ENCODE peak calls at places on chromosome 12, in four cellular contexts. One of them, this sample, is unnamed.
A peak's percentile ranks its signal among the peaks of the same experiment; 100 is the strongest.

GRCh38 chr12:118357327-118358007 is 15.2 kb downstream of the TAOK3 start:
- DNase-seq in fibroblast of lung: peak; percentile 36
- DNase-seq in mesothelial cell of epicardium: no peak
- DNase-seq in cardiac fibroblast: peak; percentile 91
- DNase-seq in this sample: no peak

GRCh38 chr12:31491819-31492598 is 98.9 kb downstream of the DENND5B start:
- DNase-seq in fibroblast of lung: peak; percentile 94
- DNase-seq in mesothelial cell of epicardium: no peak
- DNase-seq in cardiac fibroblast: peak; percentile 88
- DNase-seq in this sample: no peak

GRCh38 chr12:41663487-41664258 is 475.6 kb downstream of the PDZRN4 start:
- DNase-seq in fibroblast of lung: peak; percentile 38
- DNase-seq in mesothelial cell of epicardium: no peak
- DNase-seq in cardiac fibroblast: peak; percentile 6
- DNase-seq in this sample: peak; percentile 9

GRCh38 chr12:69648476-69648875 is 37.8 kb upstream of the LRRC10 start:
- DNase-seq in fibroblast of lung: peak; percentile 97
- DNase-seq in mesothelial cell of epicardium: no peak
- DNase-seq in cardiac fibroblast: peak; percentile 95
- DNase-seq in this sample: no peak

GRCh38 chr12:1936406-1937320 is 18.2 kb upstream of the CACNA2D4 start:
- DNase-seq in fibroblast of lung: peak; percentile 87
- DNase-seq in mesothelial cell of epicardium: no peak
- DNase-seq in cardiac fibroblast: peak; percentile 50
- DNase-seq in this sample: no peak

GRCh38 chr12:27838543-27838942 is 58.5 kb upstream of the MANSC4 start:
- DNase-seq in fibroblast of lung: no peak
- DNase-seq in mesothelial cell of epicardium: no peak
- DNase-seq in cardiac fibroblast: no peak
- DNase-seq in this sample: no peak

GRCh38 chr12:3487027-3487426 is 4.0 kb upstream of the PRMT8 start:
- DNase-seq in fibroblast of lung: no peak
- DNase-seq in mesothelial cell of epicardium: no peak
- DNase-seq in cardiac fibroblast: no peak
- DNase-seq in this sample: no peak

GRCh38 chr12:54925319-54925718 is 59.2 kb downstream of the TESPA1 start:
- DNase-seq in fibroblast of lung: no peak
- DNase-seq in mesothelial cell of epicardium: no peak
- DNase-seq in cardiac fibroblast: no peak
- DNase-seq in this sample: no peak

GRCh38 chr12:131222271-131223139 is 268.8 kb downstream of the ADGRD1 start:
- DNase-seq in fibroblast of lung: no peak
- DNase-seq in mesothelial cell of epicardium: no peak
- DNase-seq in cardiac fibroblast: no peak
- DNase-seq in this sample: no peak

DNA sequence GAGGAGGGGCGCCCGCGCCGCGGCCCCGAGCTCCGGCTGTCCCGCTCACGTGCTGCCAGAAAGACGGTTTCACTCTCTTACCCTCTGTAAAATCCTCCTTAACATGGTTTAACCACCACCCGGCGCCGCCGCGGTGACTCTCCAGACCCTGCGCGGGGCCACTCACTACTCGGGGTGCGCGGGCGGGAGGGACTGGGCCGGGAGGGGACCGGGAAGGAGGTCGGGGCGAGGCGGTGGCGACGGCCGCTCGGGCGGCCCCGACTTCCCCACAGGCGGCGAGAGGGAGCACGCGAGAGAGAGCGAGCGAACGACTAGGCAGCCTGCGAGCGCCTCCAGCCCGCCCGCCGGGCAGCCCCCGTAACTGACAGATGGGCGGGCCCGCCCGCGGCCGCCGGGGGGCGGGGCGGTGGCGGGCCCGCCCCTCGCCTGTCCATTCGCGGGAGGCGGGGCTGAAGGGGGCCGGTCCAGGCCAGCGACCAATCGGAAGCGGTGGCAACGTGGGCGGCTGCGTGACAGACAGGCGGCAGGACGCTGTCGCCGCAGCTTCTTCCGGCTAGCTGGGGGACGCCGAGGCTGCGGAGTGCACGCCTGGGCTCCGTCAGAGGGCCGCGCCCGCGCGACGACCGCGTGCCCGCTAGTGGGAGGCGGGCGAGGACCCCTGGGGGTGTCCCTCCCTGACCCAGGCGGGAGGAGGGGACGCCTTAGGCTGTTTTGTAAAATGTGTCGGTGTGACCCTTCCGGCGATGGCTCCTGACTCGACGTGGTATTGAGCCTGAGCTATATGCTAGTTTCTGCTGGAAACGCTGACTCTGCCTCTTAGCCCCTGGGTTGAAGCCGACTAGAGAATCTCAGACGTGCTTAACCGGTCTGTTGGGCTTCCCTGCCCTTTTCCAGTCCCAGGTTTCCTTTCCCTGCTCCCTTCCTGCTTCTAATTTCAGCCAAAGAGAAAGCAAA is at the start of gene EEA1:
- DNase-seq in fibroblast of lung: peak; percentile 94
- DNase-seq in mesothelial cell of epicardium: peak; percentile 94
- DNase-seq in cardiac fibroblast: peak; percentile 95
- DNase-seq in this sample: peak; percentile 96
- TF ChIP-seq CTCF in fibroblast of lung: no peak
- TF ChIP-seq CTCF in mesothelial cell of epicardium: no peak
- TF ChIP-seq CTCF in cardiac fibroblast: no peak
- TF ChIP-seq CTCF in this sample: peak; percentile 17

DNA sequence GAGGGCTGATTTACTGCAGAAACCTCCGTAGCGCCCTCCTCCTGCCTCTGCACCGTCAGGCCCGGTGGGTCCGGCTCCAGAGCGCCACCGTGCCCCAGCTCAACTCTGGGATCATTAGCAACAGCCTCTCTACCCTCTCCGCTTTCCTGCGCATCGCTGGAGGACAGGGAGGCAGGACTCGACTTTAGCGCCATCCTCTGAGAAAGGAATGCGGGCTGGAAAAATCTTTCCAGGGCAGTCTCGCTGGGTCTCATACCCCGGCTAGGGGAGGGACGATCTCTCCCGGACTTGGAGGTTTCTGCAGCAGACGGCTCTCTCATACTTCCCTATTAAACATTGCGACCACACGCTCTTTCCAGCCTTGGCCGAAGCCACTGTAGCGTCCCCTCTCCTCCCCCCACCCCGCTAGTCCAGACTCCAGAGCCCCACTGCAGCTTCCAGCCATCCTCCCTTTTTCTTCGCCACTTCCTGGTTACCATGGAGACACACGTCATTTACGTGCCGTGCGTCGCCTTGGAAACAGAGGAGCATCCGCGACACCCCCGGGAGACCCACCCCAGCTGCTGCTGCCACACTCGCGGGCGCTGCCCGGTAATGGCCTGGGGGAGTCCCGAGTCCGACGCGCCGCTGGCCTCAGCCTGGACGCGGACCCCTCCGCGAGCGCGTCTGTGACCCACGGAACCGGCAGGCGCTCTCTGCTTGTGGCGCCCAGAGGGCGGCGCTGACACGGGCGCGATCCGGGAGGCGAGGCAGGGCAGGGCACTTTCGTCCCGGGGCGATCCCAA is at the start of gene CCDC184:
- DNase-seq in fibroblast of lung: peak; percentile 77
- DNase-seq in mesothelial cell of epicardium: peak; percentile 49
- DNase-seq in cardiac fibroblast: peak; percentile 83
- DNase-seq in this sample: peak; percentile 58
- TF ChIP-seq CTCF in fibroblast of lung: peak; percentile 24
- TF ChIP-seq CTCF in mesothelial cell of epicardium: no peak
- TF ChIP-seq CTCF in cardiac fibroblast: peak; percentile 35
- TF ChIP-seq CTCF in this sample: no peak

GRCh38 chr12:46660276-46660675 is 165.5 kb downstream of the SLC38A4 start:
- DNase-seq in fibroblast of lung: peak; percentile 10
- DNase-seq in mesothelial cell of epicardium: no peak
- DNase-seq in cardiac fibroblast: peak; percentile 62
- DNase-seq in this sample: no peak
- TF ChIP-seq CTCF in fibroblast of lung: no peak
- TF ChIP-seq CTCF in mesothelial cell of epicardium: no peak
- TF ChIP-seq CTCF in cardiac fibroblast: no peak
- TF ChIP-seq CTCF in this sample: no peak

GRCh38 chr12:126869644-126870043 is 1397.3 kb upstream of the TMEM132C start:
- DNase-seq in fibroblast of lung: no peak
- DNase-seq in mesothelial cell of epicardium: no peak
- DNase-seq in cardiac fibroblast: no peak
- DNase-seq in this sample: no peak

GRCh38 chr12:126874427-126875026 is 1392.4 kb upstream of the TMEM132C start:
- DNase-seq in fibroblast of lung: peak; percentile 28
- DNase-seq in mesothelial cell of epicardium: peak; percentile 73
- DNase-seq in cardiac fibroblast: peak; percentile 61
- DNase-seq in this sample: peak; percentile 3

DNA sequence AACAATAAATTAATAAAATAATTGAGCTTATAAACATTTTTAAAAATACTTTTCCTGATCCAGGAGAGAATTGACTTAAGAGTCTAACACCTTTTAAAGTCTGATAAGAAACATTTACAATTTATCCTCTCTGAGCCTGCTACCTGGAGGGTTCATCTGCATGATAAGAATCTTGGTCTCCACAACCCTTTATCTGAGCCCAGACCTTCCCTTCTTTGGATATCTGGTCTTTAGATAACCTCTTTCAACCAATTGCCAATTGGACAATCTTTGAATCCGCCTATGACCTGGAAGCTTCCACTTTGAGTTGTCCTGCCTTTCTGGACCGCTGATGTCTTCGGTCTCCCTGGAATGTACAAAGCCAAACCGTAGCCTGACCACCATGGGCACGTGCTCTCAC is 1393.3 kb upstream of the TMEM132C start:
- DNase-seq in fibroblast of lung: no peak
- DNase-seq in mesothelial cell of epicardium: no peak
- DNase-seq in cardiac fibroblast: no peak
- DNase-seq in this sample: no peak
- TF ChIP-seq CTCF in fibroblast of lung: no peak
- TF ChIP-seq CTCF in mesothelial cell of epicardium: no peak
- TF ChIP-seq CTCF in cardiac fibroblast: no peak
- TF ChIP-seq CTCF in this sample: no peak

GRCh38 chr12:113318046-113318656 is 16.8 kb downstream of the SLC8B1 start:
- DNase-seq in fibroblast of lung: no peak
- DNase-seq in mesothelial cell of epicardium: no peak
- DNase-seq in cardiac fibroblast: no peak
- DNase-seq in this sample: no peak

GRCh38 chr12:113317122-113317521 is 17.8 kb downstream of the SLC8B1 start:
- DNase-seq in fibroblast of lung: no peak
- DNase-seq in mesothelial cell of epicardium: no peak
- DNase-seq in cardiac fibroblast: no peak
- DNase-seq in this sample: no peak

GRCh38 chr12:113314121-113314529 is 20.8 kb downstream of the SLC8B1 start:
- DNase-seq in fibroblast of lung: peak; percentile 56
- DNase-seq in mesothelial cell of epicardium: no peak
- DNase-seq in cardiac fibroblast: no peak
- DNase-seq in this sample: no peak

GRCh38 chr12:113315358-113315757 is 19.6 kb downstream of the SLC8B1 start:
- DNase-seq in fibroblast of lung: no peak
- DNase-seq in mesothelial cell of epicardium: no peak
- DNase-seq in cardiac fibroblast: no peak
- DNase-seq in this sample: no peak

GRCh38 chr12:113316155-113316554 is 18.8 kb downstream of the SLC8B1 start:
- DNase-seq in fibroblast of lung: no peak
- DNase-seq in mesothelial cell of epicardium: no peak
- DNase-seq in cardiac fibroblast: no peak
- DNase-seq in this sample: no peak
- TF ChIP-seq CTCF in fibroblast of lung: no peak
- TF ChIP-seq CTCF in mesothelial cell of epicardium: no peak
- TF ChIP-seq CTCF in cardiac fibroblast: peak; percentile 6
- TF ChIP-seq CTCF in this sample: no peak

DNA sequence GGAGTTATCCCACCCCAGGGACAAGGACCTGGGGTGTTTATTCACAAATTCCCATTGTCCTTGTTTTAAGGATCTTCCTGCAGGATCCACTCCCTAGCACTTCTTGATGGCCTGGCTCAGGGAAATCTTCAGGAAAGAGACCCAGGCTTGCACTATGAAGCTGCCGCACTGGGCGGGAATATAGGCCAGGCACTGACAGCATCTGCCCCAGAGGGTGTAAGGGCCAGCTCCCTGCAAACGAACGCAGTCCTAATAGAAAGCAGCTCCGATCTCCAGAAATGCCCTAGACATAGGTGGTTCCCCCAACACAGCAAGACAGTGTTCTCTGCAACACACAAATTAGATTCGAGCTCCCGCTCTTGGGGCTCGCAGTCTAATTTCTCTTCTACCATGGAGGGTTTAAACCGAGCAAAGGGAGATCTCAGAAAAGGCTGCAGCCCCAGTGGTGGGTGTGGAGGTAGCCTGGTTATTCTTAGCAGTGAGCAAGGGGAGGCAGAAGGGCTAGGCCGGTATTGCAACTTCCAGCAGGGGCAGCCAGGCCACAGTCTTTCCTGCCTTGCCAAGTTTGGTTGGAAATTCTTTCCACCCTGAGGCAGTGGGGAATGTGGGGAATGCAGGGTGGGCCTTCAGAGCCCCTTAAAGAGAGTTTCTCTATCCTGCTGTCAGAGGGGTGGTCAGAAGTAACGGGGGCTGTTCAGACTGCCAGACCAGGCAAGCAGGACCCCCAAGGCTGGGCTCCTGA is 16.1 kb upstream of the WSCD2 start:
- DNase-seq in fibroblast of lung: no peak
- DNase-seq in mesothelial cell of epicardium: peak; percentile 54
- DNase-seq in cardiac fibroblast: no peak
- DNase-seq in this sample: peak; percentile 31
- TF ChIP-seq CTCF in fibroblast of lung: no peak
- TF ChIP-seq CTCF in mesothelial cell of epicardium: no peak
- TF ChIP-seq CTCF in cardiac fibroblast: no peak
- TF ChIP-seq CTCF in this sample: no peak